ENCODE peak calls at places on chromosomes 3 and 15, in four cellular contexts. S is tibial artery, L is fibroblast of pulmonary artery, P is GM23338. U is an unnamed sample.

GRCh38 chr3:94301346-94301745 is 238.5 kb downstream of the NSUN3 start:
- DNase-seq in S (no peak), L (no peak), P (no peak), U (no peak)

GRCh38 chr15:28897861-28898608 is 12.3 kb downstream of the APBA2 start:
- DNase-seq in S (no peak), L (no peak), P (no peak), U (no peak)

GRCh38 chr3:47318921-47319320 is 36.2 kb downstream of the KLHL18 start:
- DNase-seq in S (no peak), L (no peak), P (no peak), U (no peak)

GRCh38 chr3:168186293-168186983 is 90.7 kb upstream of the GOLIM4 start:
- DNase-seq in S (no peak), L (no peak), P (no peak), U (no peak)

GRCh38 chr3:52126036-52126435 is 28.2 kb downstream of the POC1A start:
- DNase-seq in S (no peak), L (no peak), P (no peak), U (no peak)

GRCh38 chr15:67755264-67755663 is 70.0 kb upstream of the SKOR1 start:
- DNase-seq in S (no peak), L (no peak), P (no peak), U (peak)

GRCh38 chr3:143309622-143310190 is 190.1 kb downstream of the CHST2 start:
- DNase-seq in S (no peak), L (no peak), P (no peak), U (no peak)

GRCh38 chr3:3110299-3110630 is at the start of gene IL5RA:
- DNase-seq in S (no peak), L (peak), P (peak), U (no peak)

GRCh38 chr15:72050700-72051099 is 67.2 kb downstream of the MYO9A start:
- DNase-seq in S (no peak), L (no peak), P (no peak), U (no peak)

GRCh38 chr3:142726017-142726416 is 2.2 kb downstream of the TRPC1 start:
- DNase-seq in S (no peak), L (no peak), P (no peak), U (no peak)

GRCh38 chr3:98563661-98564281 is 29.6 kb downstream of the CPOX start:
- DNase-seq in S (no peak), L (peak), P (no peak), U (peak)

GRCh38 chr3:146594843-146595482 is 10.2 kb downstream of the PLSCR5 start:
- DNase-seq in S (no peak), L (peak), P (peak), U (no peak)
- TF ChIP-seq CTCF in S (no peak), L (peak), P (peak), U (peak)

GRCh38 chr3:45907769-45908705 is 21.7 kb downstream of the CCR9 start:
- DNase-seq in S (no peak), L (peak), P (no peak), U (peak)

GRCh38 chr3:45904931-45905330 is 18.6 kb downstream of the CCR9 start:
- DNase-seq in S (no peak), L (no peak), P (no peak), U (no peak)

GRCh38 chr3:45908761-45909160 is 22.4 kb downstream of the CCR9 start:
- DNase-seq in S (no peak), L (no peak), P (no peak), U (no peak)

GRCh38 chr3:45905755-45906154 is 19.4 kb downstream of the CCR9 start:
- DNase-seq in S (no peak), L (no peak), P (no peak), U (no peak)

DNA sequence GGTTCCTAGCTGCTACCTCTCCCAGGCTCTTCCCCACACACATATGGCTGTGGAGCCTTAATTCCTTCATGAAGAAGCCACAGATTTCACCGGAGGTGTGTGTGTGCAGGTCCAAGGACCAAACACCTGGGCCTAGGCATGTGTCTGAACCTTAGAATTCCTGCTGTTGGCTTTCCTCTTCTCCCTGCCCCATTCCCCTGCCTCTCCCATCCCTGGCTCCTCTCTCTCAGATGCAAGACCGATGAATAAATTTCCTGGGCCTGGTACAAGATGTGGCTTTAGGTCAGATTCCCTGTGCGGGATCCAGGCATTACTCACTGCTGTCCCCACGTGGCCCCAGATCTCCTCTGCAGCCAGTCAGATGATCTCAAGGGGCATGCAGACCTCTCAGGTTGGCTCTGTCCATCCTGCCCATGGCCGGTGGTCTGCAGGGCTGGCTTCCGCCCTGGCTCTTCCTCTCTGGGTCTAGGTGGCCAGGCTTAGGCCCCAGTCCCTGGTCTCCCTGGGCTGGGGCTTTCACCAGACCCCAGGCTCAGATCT is 20.4 kb downstream of the CCR9 start:
- DNase-seq in S (no peak), L (peak), P (peak), U (no peak)
- TF ChIP-seq CTCF in S (no peak), L (peak), P (peak), U (no peak)

GRCh38 chr15:22881739-22882440 is 43.4 kb downstream of the NIPA2 start:
- DNase-seq in S (no peak), L (no peak), P (no peak), U (no peak)

GRCh38 chr15:22880981-22881738 is 42.7 kb downstream of the NIPA2 start:
- DNase-seq in S (no peak), L (no peak), P (no peak), U (no peak)

GRCh38 chr15:22884344-22884743 is 45.9 kb downstream of the NIPA2 start:
- DNase-seq in S (no peak), L (no peak), P (peak), U (peak)

GRCh38 chr15:22885105-22885504 is 46.6 kb downstream of the NIPA2 start:
- DNase-seq in S (no peak), L (no peak), P (no peak), U (no peak)

GRCh38 chr15:22883196-22883595 is 44.7 kb downstream of the NIPA2 start:
- DNase-seq in S (no peak), L (no peak), P (no peak), U (no peak)
- TF ChIP-seq CTCF in S (no peak), L (no peak), P (no peak), U (no peak)

GRCh38 chr3:37689645-37690356 is 171.9 kb upstream of the CTDSPL start:
- DNase-seq in S (peak), L (no peak), P (no peak), U (no peak)

GRCh38 chr3:37688756-37689155 is 172.9 kb upstream of the CTDSPL start:
- DNase-seq in S (peak), L (no peak), P (no peak), U (no peak)

GRCh38 chr3:37687966-37688365 is 173.7 kb upstream of the CTDSPL start:
- DNase-seq in S (no peak), L (no peak), P (no peak), U (no peak)

GRCh38 chr3:37683321-37683720 is 178.4 kb upstream of the CTDSPL start:
- DNase-seq in S (no peak), L (no peak), P (no peak), U (no peak)

GRCh38 chr3:37686225-37686624 is 175.5 kb upstream of the CTDSPL start:
- DNase-seq in S (no peak), L (no peak), P (peak), U (no peak)
- TF ChIP-seq CTCF in S (no peak), L (no peak), P (peak), U (no peak)

GRCh38 chr3:190990898-190991297 is 128.4 kb upstream of the GMNC start:
- DNase-seq in S (no peak), L (no peak), P (no peak), U (no peak)
- TF ChIP-seq CTCF in S (no peak), L (no peak), P (no peak), U (no peak)

DNA sequence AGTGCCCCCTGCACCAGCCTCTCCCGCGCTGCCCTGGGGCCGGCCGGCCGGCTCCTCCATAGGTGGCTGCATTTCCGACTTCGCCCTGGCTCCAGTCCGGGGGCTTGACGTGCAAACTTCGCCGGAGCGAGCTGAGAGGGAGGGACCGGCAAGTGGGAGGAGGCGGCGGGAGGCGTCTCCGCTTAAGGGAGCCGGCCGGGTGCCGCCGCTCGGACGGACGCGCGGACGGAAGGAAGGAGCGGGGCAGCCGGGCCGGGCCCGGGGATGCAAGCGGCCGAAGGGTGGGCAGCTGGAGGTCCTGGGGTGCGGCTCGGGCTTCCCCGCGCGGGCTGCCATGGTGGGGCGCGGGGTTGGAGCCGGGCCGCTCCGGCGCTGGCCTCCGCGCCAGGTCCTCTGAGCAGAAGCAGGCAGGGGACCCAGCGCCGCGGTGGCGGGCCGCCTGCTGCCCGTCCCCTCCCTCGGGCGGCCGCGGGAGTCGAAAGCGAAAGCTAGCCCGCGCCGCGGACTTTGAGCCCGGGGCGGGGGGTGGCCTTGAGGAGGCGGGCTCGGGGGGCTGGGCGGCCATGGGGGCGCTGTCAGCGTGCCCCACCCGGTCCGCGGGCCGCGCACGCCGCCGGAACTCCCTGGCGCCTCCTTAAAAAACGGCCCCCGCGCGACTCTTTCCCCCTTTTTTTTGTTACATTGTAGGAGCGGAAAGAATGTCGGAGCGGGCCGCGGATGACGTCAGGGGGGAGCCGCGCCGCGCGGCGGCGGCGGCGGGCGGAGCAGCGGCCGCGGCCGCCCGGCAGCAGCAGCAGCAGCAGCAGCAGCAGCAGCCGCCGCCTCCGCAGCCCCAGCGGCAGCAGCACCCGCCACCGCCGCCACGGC is at the start of gene SCAANT1:
- DNase-seq in S (peak), L (peak), P (peak), U (peak)
- TF ChIP-seq CTCF in S (peak), L (no peak), P (no peak), U (no peak)

DNA sequence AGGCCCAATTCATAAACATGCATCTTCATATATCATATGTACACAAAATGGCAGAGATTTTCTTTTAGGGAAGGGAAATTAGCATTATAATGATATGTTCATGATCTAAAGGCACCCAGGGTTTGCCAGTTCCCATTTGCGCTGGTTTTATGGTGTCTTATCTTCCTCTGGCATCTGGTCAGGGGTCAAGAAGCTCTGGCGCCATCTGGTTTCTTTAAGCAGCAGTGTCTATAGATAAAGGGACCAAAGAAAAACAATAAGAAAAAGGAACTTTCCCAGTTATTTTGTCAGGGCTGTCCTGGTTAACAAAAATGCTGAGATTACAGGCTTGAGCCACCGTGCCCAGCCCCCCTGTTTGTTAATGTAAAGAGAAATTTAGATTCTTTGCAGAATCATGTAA is 3.3 kb upstream of the DCP1A start:
- DNase-seq in S (no peak), L (no peak), P (peak), U (peak)
- TF ChIP-seq CTCF in S (no peak), L (peak), P (peak), U (peak)

GRCh38 chr3:194286747-194287146 is 64.4 kb downstream of the CPN2 start:
- DNase-seq in S (peak), L (no peak), P (peak), U (no peak)

GRCh38 chr3:194287977-194288706 is 63.0 kb downstream of the CPN2 start:
- DNase-seq in S (peak), L (no peak), P (no peak), U (no peak)

GRCh38 chr3:194285024-194285858 is 65.9 kb downstream of the CPN2 start:
- DNase-seq in S (peak), L (peak), P (no peak), U (no peak)

GRCh38 chr3:194285859-194286197 is 65.3 kb downstream of the CPN2 start:
- DNase-seq in S (peak), L (peak), P (no peak), U (no peak)

GRCh38 chr3:194287392-194287791 is 63.7 kb downstream of the CPN2 start:
- DNase-seq in S (no peak), L (no peak), P (no peak), U (no peak)
- TF ChIP-seq CTCF in S (no peak), L (no peak), P (peak), U (no peak)